ENCODE peak calls at places on chromosomes 12 and 14, in four cellular contexts. X is right lobe of liver, D is upper lobe of right lung, L is body of pancreas. W is an unnamed sample.

GRCh38 chr12:12219664-12220063 is 47.2 kb downstream of the LRP6 start:
- DNase-seq in L (no peak), D (no peak), X (no peak), W (no peak)

GRCh38 chr14:83172363-83172762 is 1638.7 kb upstream of the SEL1L start:
- DNase-seq in D (no peak), X (no peak), L (no peak), W (no peak)

GRCh38 chr12:96876966-96877365 is 30.1 kb upstream of the NEDD1 start:
- DNase-seq in L (no peak), X (no peak), D (no peak), W (no peak)

GRCh38 chr14:95527392-95528002 is 7.4 kb upstream of the GLRX5 start:
- DNase-seq in D (no peak), X (no peak), L (peak), W (no peak)

GRCh38 chr14:68520637-68521556 is 272.0 kb downstream of the ZFP36L1 start:
- DNase-seq in D (no peak), X (no peak), L (peak), W (peak)

GRCh38 chr12:12239127-12239526 is 27.7 kb downstream of the LRP6 start:
- DNase-seq in D (no peak), X (no peak), L (no peak), W (no peak)

GRCh38 chr12:50182461-50182860 is 15.3 kb upstream of the CERS5 start:
- DNase-seq in X (no peak), L (no peak), D (no peak), W (no peak)

GRCh38 chr12:122327494-122328385 is 61.4 kb upstream of the VPS33A start:
- DNase-seq in D (no peak), X (no peak), L (no peak), W (no peak)

GRCh38 chr12:89154743-89155530 is 197.4 kb downstream of the DUSP6 start:
- DNase-seq in D (no peak), L (no peak), X (no peak), W (no peak)

GRCh38 chr14:104421401-104421821 is 158.2 kb upstream of the C14orf180 start:
- DNase-seq in D (peak), X (no peak), L (no peak), W (no peak)

GRCh38 chr14:54653764-54654469 is 87.0 kb downstream of the SAMD4A start:
- DNase-seq in L (peak), D (no peak), X (no peak), W (no peak)

GRCh38 chr12:111342376-111342775 is 26.5 kb downstream of the PHETA1 start:
- DNase-seq in D (no peak), X (no peak), L (no peak), W (no peak)

GRCh38 chr12:48883305-48884171 is 17.9 kb upstream of the RND1 start:
- DNase-seq in D (no peak), X (peak), L (peak), W (no peak)
- H3K27ac ChIP-seq in D (no peak), X (peak), L (peak), W (no peak)

GRCh38 chr12:61891632-61892031 is 368.6 kb upstream of the USP15 start:
- DNase-seq in D (no peak), L (no peak), X (no peak), W (no peak)

GRCh38 chr12:61894168-61894567 is 366.0 kb upstream of the USP15 start:
- DNase-seq in D (no peak), X (no peak), L (no peak), W (no peak)

GRCh38 chr12:61902403-61902802 is 357.8 kb upstream of the USP15 start:
- DNase-seq in D (no peak), L (no peak), X (no peak), W (no peak)

DNA sequence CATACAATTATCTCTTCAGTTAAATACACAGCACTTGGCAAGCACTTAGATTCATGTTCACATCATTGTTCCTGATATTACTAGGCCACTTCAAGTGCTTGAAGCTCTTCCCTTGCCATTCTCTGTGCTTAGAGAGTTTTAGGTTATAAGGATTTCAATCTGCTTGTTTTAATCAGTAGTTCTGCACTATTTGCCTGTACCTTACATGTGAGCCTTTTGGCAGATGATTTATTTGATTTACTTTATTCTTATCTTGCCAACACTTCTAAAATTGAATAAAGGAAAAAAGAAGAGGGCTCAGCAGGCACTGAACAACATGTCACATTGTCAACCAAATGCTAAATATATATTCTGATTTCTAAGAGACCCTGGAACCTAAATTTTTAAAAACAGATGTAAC is 363.8 kb upstream of the USP15 start:
- DNase-seq in L (no peak), D (no peak), X (no peak), W (no peak)
- H3K4me3 ChIP-seq in L (no peak), D (no peak), X (no peak), W (no peak)

GRCh38 chr12:93877446-93877845 is 200.3 kb downstream of the CRADD start:
- DNase-seq in D (no peak), L (no peak), X (no peak), W (no peak)
- TF ChIP-seq CTCF in D (no peak), L (no peak), X (no peak), W (no peak)

GRCh38 chr12:54021432-54022013 is 6.7 kb upstream of the HOXC6 start:
- DNase-seq in L (no peak), D (no peak), X (no peak), W (no peak)
- H3K27ac ChIP-seq in L (no peak), D (no peak), X (no peak), W (no peak)